ENCODE peak calls at places on chromosomes 7 and 10, in four cellular contexts. U is H9, P is MM.1S, L is GM12878. J is an unnamed sample.

GRCh38 chr7:99505324-99505662 is 831 bp downstream of the ZKSCAN5 start:
- DNase-seq in U (no peak), L (no peak), P (no peak), J (no peak)

GRCh38 chr7:12584940-12585339 is 14.4 kb downstream of the SCIN start:
- DNase-seq in P (no peak), L (peak; percentile 46), U (no peak), J (peak; percentile 40)

GRCh38 chr7:91165846-91166230 is 98.4 kb upstream of the FZD1 start:
- DNase-seq in L (no peak), U (no peak), P (no peak), J (no peak)

GRCh38 chr7:484365-485101 is 35.1 kb downstream of the PDGFA start:
- DNase-seq in U (no peak), P (no peak), L (no peak), J (no peak)

GRCh38 chr7:94284120-94284519 is 110.6 kb upstream of the COL1A2 start:
- DNase-seq in P (no peak), L (no peak), U (no peak), J (no peak)

GRCh38 chr10:28111712-28112111 is 112.8 kb upstream of the ODAD2 start:
- DNase-seq in U (no peak), L (no peak), P (no peak), J (no peak)

GRCh38 chr7:132234751-132235150 is 341.5 kb downstream of the PLXNA4 start:
- DNase-seq in U (no peak), P (no peak), L (no peak), J (no peak)

GRCh38 chr10:130900441-130901160 is 410.9 kb downstream of the TCERG1L start:
- DNase-seq in P (no peak), L (no peak), U (no peak), J (no peak)

GRCh38 chr7:24882989-24883631 is 96.9 kb downstream of the OSBPL3 start:
- DNase-seq in U (no peak), L (no peak), P (no peak), J (no peak)

GRCh38 chr10:77741746-77742145 is 104.1 kb upstream of the KCNMA1 start:
- DNase-seq in U (no peak), L (no peak), P (no peak), J (no peak)

GRCh38 chr7:25216837-25217236 is 11.4 kb downstream of the NPVF start:
- DNase-seq in P (peak; percentile 67), U (no peak), L (peak; percentile 11), J (no peak)

GRCh38 chr7:88218836-88219605 is 817 bp downstream of the SRI start:
- DNase-seq in U (peak; percentile 32), P (peak; percentile 63), L (peak; percentile 27), J (peak; percentile 81)

GRCh38 chr7:32905175-32905662 is 13.7 kb upstream of the KBTBD2 start:
- DNase-seq in L (no peak), U (peak; percentile 90), P (peak; percentile 56), J (peak; percentile 60)

GRCh38 chr7:115274-115911 is 77.0 kb upstream of the FAM20C start:
- DNase-seq in P (no peak), L (no peak), U (no peak), J (no peak)

GRCh38 chr10:117439243-117439912 is 64.1 kb upstream of the PDZD8 start:
- DNase-seq in L (no peak), U (no peak), P (no peak), J (no peak)

GRCh38 chr10:119209736-119210355 is 2.5 kb downstream of the GRK5 start:
- DNase-seq in P (no peak), L (no peak), U (no peak), J (no peak)

GRCh38 chr7:1095621-1096155 is 7.8 kb downstream of the GPER1 start:
- DNase-seq in L (no peak), P (no peak), U (no peak), J (no peak)

GRCh38 chr10:18713077-18713476 is 53.8 kb downstream of the ARL5B start:
- DNase-seq in U (no peak), P (no peak), L (no peak), J (no peak)

GRCh38 chr10:17607603-17608332 is 9.4 kb downstream of the HACD1 start:
- DNase-seq in L (no peak), P (peak; percentile 46), U (no peak), J (no peak)

GRCh38 chr10:11015371-11015934 is 2.2 kb upstream of the CELF2 start:
- DNase-seq in P (no peak), U (no peak), L (no peak), J (no peak)

GRCh38 chr7:30920021-30920583 is 8.4 kb downstream of the AQP1 start:
- DNase-seq in L (no peak), U (no peak), P (no peak), J (no peak)

GRCh38 chr7:155108144-155108901 is 38.2 kb downstream of the HTR5A start:
- DNase-seq in L (no peak), U (no peak), P (no peak), J (no peak)

GRCh38 chr7:7595451-7595850 is 28.8 kb downstream of the MIOS start:
- DNase-seq in P (peak; percentile 35), L (no peak), U (no peak), J (no peak)

GRCh38 chr10:69851306-69851705 is 49.6 kb downstream of the COL13A1 start:
- DNase-seq in U (no peak), P (no peak), L (no peak), J (no peak)

GRCh38 chr10:72803119-72803505 is 90.4 kb upstream of the OIT3 start:
- DNase-seq in P (no peak), L (no peak), U (no peak), J (no peak)

GRCh38 chr10:78619244-78619851 is 449.4 kb upstream of the ZMIZ1 start:
- DNase-seq in U (no peak), L (no peak), P (no peak), J (no peak)

GRCh38 chr7:33673029-33673700 is 232.2 kb upstream of the BMPER start:
- DNase-seq in L (no peak), U (no peak), P (no peak), J (no peak)

GRCh38 chr10:63297941-63298340 is 164.8 kb downstream of the NRBF2 start:
- DNase-seq in L (no peak), U (peak; percentile 36), P (no peak), J (no peak)

GRCh38 chr10:45655219-45655618 is 17.4 kb downstream of the ZFAND4 start:
- DNase-seq in L (no peak), P (no peak), U (no peak), J (no peak)

GRCh38 chr7:70060298-70061068 is 462.2 kb downstream of the AUTS2 start:
- DNase-seq in L (no peak), P (no peak), U (peak; percentile 65), J (no peak)

GRCh38 chr10:42960491-42961155 is 116.2 kb upstream of the RET start:
- DNase-seq in P (no peak), U (peak; percentile 70), L (no peak), J (peak; percentile 9)

GRCh38 chr7:11831727-11832495 is at the start of gene THSD7A:
- DNase-seq in P (peak; percentile 51), U (peak; percentile 66), L (no peak), J (peak; percentile 23)

GRCh38 chr10:77974396-77975074 is 48.0 kb upstream of the DLG5 start:
- DNase-seq in U (peak; percentile 80), L (no peak), P (no peak), J (peak; percentile 34)

DNA sequence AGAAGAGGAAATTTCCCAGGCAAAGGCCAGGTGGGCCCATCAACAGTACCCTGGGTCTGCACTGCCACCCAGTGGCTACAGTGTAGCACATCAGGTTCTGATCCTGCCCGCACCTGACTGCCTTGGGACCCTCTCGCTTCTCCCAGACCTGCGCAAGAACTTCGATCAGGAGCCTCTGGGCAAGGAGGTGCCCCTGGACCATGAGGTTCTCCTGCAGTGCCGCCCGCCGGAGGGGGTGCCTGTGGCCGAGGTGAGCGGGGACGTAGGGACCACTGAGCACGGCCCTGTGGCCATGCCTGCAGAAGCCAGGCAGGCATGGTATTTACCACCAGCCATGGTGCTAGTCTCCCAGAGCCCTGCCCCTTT is 33.9 kb upstream of the SLC29A3 start:
- DNase-seq in U (peak; percentile 79), P (peak; percentile 26), L (no peak), J (peak; percentile 46)
- H3K27ac ChIP-seq in U (no peak overlapping the region), P (no peak overlapping the region), L (no peak overlapping the region), J (no peak overlapping the region)

DNA sequence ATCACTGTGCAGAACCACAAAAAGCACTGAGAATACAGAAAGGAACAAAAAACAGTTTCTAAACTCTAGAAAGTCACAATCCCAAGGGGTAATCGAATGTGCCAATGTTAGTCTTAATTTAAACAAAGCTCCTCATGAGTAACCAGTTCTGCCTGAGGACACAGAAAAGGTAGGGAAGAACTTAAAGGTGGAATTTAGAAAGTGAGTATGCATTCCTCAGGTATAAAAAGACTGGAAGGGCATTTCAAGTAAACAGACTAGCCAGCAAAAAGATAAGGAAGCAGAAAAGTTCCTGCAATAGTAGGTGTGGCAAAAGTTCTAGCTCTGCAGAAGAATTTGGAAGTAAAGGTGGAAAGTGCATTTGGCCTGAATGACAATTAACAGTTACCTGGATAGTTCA is 84.6 kb upstream of the DLX6 start:
- DNase-seq in L (no peak), P (no peak), U (no peak), J (no peak)
- H3K9ac ChIP-seq in L (no peak overlapping the region), P (no peak overlapping the region), U (no peak overlapping the region), J (no peak overlapping the region)

GRCh38 chr7:157575181-157575580 is 238.4 kb downstream of the DNAJB6 start:
- DNase-seq in U (no peak), L (no peak), P (no peak), J (no peak)

GRCh38 chr7:157574120-157574519 is 237.3 kb downstream of the DNAJB6 start:
- DNase-seq in P (no peak), U (no peak), L (no peak), J (no peak)

GRCh38 chr7:157570531-157571200 is 233.9 kb downstream of the DNAJB6 start:
- DNase-seq in P (no peak), U (no peak), L (no peak), J (no peak)

GRCh38 chr7:157573244-157573643 is 236.4 kb downstream of the DNAJB6 start:
- DNase-seq in P (no peak), L (no peak), U (no peak), J (no peak)

GRCh38 chr7:157572622-157573021 is 235.8 kb downstream of the DNAJB6 start:
- DNase-seq in U (no peak), L (no peak), P (no peak), J (no peak)
- H3K9me3 ChIP-seq in U (no peaks in the 10 kb centered on the region), L (no peaks in the 10 kb centered on the region), P (no peaks in the 10 kb centered on the region), J (no peaks in the 10 kb centered on the region)

GRCh38 chr7:105086850-105087249 is 72.8 kb downstream of the KMT2E start:
- DNase-seq in U (no peak), P (no peak), L (no peak), J (no peak)

GRCh38 chr7:105088456-105088855 is 74.5 kb downstream of the KMT2E start:
- DNase-seq in P (no peak), U (no peak), L (no peak), J (no peak)

GRCh38 chr7:105087981-105088380 is 74.0 kb downstream of the KMT2E start:
- DNase-seq in P (no peak), L (no peak), U (no peak), J (no peak)

GRCh38 chr7:105084581-105084980 is 70.6 kb downstream of the KMT2E start:
- DNase-seq in P (no peak), U (no peak), L (no peak), J (no peak)
- H3K27ac ChIP-seq in P (no peak overlapping the region), U (no peak overlapping the region), L (no peak overlapping the region), J (no peak overlapping the region)

GRCh38 chr10:98800263-98800662 is 353.5 kb upstream of the HPS1 start:
- DNase-seq in U (no peak), P (no peak), L (no peak), J (no peak)

GRCh38 chr10:98790817-98791216 is 344.1 kb upstream of the HPS1 start:
- DNase-seq in P (peak; percentile 28), U (no peak), L (no peak), J (no peak)

GRCh38 chr10:98795467-98795866 is 348.7 kb upstream of the HPS1 start:
- DNase-seq in P (no peak), L (no peak), U (no peak), J (no peak)
- H3K9ac ChIP-seq in P (no peak overlapping the region), L (no peak overlapping the region), U (no peak overlapping the region), J (no peak overlapping the region)

J was measured in colonic mucosa.